ENCODE peak calls at places on chromosomes 11 and 22, in four cellular contexts. One of them, this sample, is unnamed.

GRCh38 chr11:117199061-117199915 is at the start of gene TAGLN:
- DNase-seq in A549: peak; percentile 59
- DNase-seq in prostate gland: peak; percentile 49
- DNase-seq in right lobe of liver: peak; percentile 64
- DNase-seq in this sample: peak; percentile 94

GRCh38 chr11:114846040-114846791 is 167.9 kb downstream of the NXPE2 start:
- DNase-seq in A549: peak; percentile 10
- DNase-seq in prostate gland: no peak
- DNase-seq in right lobe of liver: no peak
- DNase-seq in this sample: no peak

GRCh38 chr11:59716051-59716450 is 2.4 kb upstream of the OR10V1 start:
- DNase-seq in A549: no peak
- DNase-seq in prostate gland: no peak
- DNase-seq in right lobe of liver: no peak
- DNase-seq in this sample: no peak

GRCh38 chr22:26134654-26135330 is 34.5 kb upstream of the SEZ6L start:
- DNase-seq in A549: peak; percentile 6
- DNase-seq in prostate gland: no peak
- DNase-seq in right lobe of liver: no peak
- DNase-seq in this sample: no peak

GRCh38 chr22:24429411-24430365 is 2.3 kb downstream of the ADORA2A start:
- DNase-seq in A549: no peak
- DNase-seq in prostate gland: peak; percentile 63
- DNase-seq in right lobe of liver: peak; percentile 70
- DNase-seq in this sample: no peak

GRCh38 chr11:34332524-34332923 is 25.3 kb downstream of the ABTB2 start:
- DNase-seq in A549: no peak
- DNase-seq in prostate gland: no peak
- DNase-seq in right lobe of liver: no peak
- DNase-seq in this sample: no peak

GRCh38 chr11:41392591-41392990 is 66.9 kb downstream of the LRRC4C start:
- DNase-seq in A549: no peak
- DNase-seq in prostate gland: no peak
- DNase-seq in right lobe of liver: no peak
- DNase-seq in this sample: no peak

GRCh38 chr11:13260196-13260962 is 17.2 kb upstream of the BMAL1 start:
- DNase-seq in A549: no peak
- DNase-seq in prostate gland: no peak
- DNase-seq in right lobe of liver: no peak
- DNase-seq in this sample: no peak

GRCh38 chr11:72067676-72068075 is 12.7 kb downstream of the NUMA1 start:
- DNase-seq in A549: no peak
- DNase-seq in prostate gland: no peak
- DNase-seq in right lobe of liver: no peak
- DNase-seq in this sample: no peak

GRCh38 chr11:67269401-67270255 is 3.4 kb downstream of the GRK2 start:
- DNase-seq in A549: no peak
- DNase-seq in prostate gland: no peak
- DNase-seq in right lobe of liver: peak; percentile 55
- DNase-seq in this sample: peak; percentile 28

DNA sequence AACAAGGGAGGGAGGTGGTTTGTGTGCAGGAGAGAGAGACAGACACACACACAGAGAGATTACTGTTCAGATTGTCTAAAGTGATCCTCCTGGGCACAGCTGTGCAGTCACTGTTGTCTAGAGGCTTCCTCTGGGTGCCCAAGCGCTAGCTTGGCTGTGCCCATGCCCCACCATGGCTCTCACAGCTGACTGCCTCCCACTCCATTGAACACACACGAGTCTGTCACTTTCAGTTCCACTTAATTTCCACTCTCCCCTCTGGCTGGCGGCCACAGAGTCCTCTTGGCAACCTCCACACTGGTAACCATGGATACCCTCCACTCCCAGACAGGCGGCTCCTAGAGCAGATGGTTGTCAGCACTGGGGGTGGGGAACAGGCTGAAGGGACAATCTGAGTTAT is 29.1 kb downstream of the MAP6 start:
- DNase-seq in A549: no peak
- DNase-seq in prostate gland: peak; percentile 13
- DNase-seq in right lobe of liver: peak; percentile 67
- DNase-seq in this sample: peak; percentile 64
- H3K4me3 ChIP-seq in A549: no peak overlapping the region
- H3K4me3 ChIP-seq in prostate gland: no peak overlapping the region
- H3K4me3 ChIP-seq in right lobe of liver: no peak overlapping the region
- H3K4me3 ChIP-seq in this sample: no peak overlapping the region

GRCh38 chr22:46753761-46754109 is 8.7 kb upstream of the TBC1D22A start:
- DNase-seq in A549: no peak
- DNase-seq in prostate gland: no peak
- DNase-seq in right lobe of liver: no peak
- DNase-seq in this sample: no peak

GRCh38 chr22:46753360-46753759 is 9.1 kb upstream of the TBC1D22A start:
- DNase-seq in A549: no peak
- DNase-seq in prostate gland: no peak
- DNase-seq in right lobe of liver: peak; percentile 85
- DNase-seq in this sample: no peak

GRCh38 chr22:46752911-46753310 is 9.5 kb upstream of the TBC1D22A start:
- DNase-seq in A549: no peak
- DNase-seq in prostate gland: no peak
- DNase-seq in right lobe of liver: no peak
- DNase-seq in this sample: no peak

GRCh38 chr22:46754826-46755225 is 7.6 kb upstream of the TBC1D22A start:
- DNase-seq in A549: no peak
- DNase-seq in prostate gland: no peak
- DNase-seq in right lobe of liver: no peak
- DNase-seq in this sample: no peak

GRCh38 chr22:46754110-46754799 is 8.2 kb upstream of the TBC1D22A start:
- DNase-seq in A549: peak; percentile 92
- DNase-seq in prostate gland: peak; percentile 42
- DNase-seq in right lobe of liver: peak; percentile 91
- DNase-seq in this sample: peak; percentile 82
- TF ChIP-seq POLR2A in A549: peak; percentile 51
- TF ChIP-seq POLR2A in prostate gland: peak; percentile 58
- TF ChIP-seq POLR2A in right lobe of liver: peak; percentile 83
- TF ChIP-seq POLR2A in this sample: peak; percentile 37

GRCh38 chr11:102240502-102240901 is 76.8 kb upstream of the BIRC3 start:
- DNase-seq in A549: no peak
- DNase-seq in prostate gland: no peak
- DNase-seq in right lobe of liver: no peak
- DNase-seq in this sample: no peak
- H3K4me1 ChIP-seq in A549: peaks cover 18% of the 10 kb centered on the region
- H3K4me1 ChIP-seq in prostate gland: no peaks in the 10 kb centered on the region
- H3K4me1 ChIP-seq in right lobe of liver: no peaks in the 10 kb centered on the region
- H3K4me1 ChIP-seq in this sample: no peaks in the 10 kb centered on the region

DNA sequence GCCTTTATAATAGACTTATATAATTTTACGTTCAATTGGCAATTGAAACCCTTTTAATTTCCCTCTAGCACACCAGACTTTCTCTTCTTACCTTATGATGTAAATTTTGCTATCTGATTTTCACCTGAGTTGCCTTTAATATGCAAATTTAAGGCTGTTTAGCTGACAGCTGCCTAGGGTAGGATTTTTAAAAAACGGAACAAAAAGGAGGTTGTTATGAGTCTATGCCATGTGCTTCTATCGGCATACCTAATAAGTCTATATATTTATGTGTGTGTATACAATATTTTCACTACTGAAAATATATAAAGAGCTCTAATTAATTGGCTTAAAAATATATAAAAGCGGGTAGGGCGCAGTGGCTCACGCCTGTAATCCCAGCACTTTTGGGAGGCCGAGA is 11.8 kb upstream of the SELENOH start:
- DNase-seq in A549: no peak
- DNase-seq in prostate gland: no peak
- DNase-seq in right lobe of liver: no peak
- DNase-seq in this sample: no peak
- H3K4me3 ChIP-seq in A549: no peak overlapping the region
- H3K4me3 ChIP-seq in prostate gland: no peak overlapping the region
- H3K4me3 ChIP-seq in right lobe of liver: no peak overlapping the region
- H3K4me3 ChIP-seq in this sample: no peak overlapping the region

GRCh38 chr11:85663781-85664560 is 958 bp downstream of the CREBZF start:
- DNase-seq in A549: peak; percentile 76
- DNase-seq in prostate gland: peak; percentile 84
- DNase-seq in right lobe of liver: peak; percentile 87
- DNase-seq in this sample: peak; percentile 64

GRCh38 chr11:85665756-85666155 is 827 bp upstream of the CREBZF start:
- DNase-seq in A549: no peak
- DNase-seq in prostate gland: no peak
- DNase-seq in right lobe of liver: no peak
- DNase-seq in this sample: no peak

GRCh38 chr11:85666687-85667086 is 1.8 kb upstream of the CREBZF start:
- DNase-seq in A549: no peak
- DNase-seq in prostate gland: no peak
- DNase-seq in right lobe of liver: no peak
- DNase-seq in this sample: no peak

GRCh38 chr11:85663080-85663729 is 1.7 kb downstream of the CREBZF start:
- DNase-seq in A549: no peak
- DNase-seq in prostate gland: no peak
- DNase-seq in right lobe of liver: no peak
- DNase-seq in this sample: no peak

DNA sequence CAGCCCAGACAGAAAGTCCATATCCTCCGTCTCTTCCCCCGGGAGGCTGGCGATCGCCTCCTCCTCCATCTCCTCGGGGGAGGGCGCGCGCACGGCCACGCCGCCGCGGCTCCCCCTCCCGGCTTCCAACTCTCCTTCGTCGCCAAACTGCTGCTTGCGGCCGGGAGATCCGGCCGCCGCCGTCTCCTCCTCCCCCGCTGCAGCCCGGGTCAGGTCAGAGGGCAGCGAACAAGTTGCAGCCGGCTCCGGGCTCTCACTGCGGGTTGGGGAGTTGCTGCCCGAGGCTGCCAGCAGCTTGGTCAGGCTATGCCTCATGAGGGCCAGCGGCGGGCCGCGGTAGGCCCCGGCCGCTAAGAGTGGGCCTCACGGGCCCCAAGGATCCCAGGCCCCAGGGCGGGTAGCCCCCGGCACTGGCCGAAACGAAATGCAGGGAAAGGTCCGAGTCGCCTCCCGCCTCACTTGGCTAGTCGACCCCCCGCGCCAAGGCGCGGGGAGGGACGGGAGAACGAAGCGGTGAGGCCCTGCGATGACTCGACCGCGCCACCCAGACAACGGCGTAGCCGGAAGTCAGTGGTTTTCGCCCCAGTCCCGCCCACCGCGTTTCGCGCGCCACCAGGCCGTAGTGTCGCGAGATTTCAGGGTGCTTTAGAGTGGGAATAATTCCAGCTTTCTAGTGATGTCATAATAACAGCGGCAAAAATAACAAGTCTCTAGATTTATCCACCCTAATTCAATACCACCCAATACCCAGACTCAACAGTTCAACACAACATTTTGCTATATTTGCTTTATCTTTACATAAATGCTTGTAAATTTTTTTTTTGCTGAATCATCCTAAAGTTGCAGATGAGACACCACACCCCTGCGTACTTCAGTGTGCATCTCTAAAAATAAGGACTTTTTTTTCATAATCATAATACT is at the start of gene CREBZF:
- DNase-seq in A549: peak; percentile 97
- DNase-seq in prostate gland: peak; percentile 92
- DNase-seq in right lobe of liver: peak; percentile 95
- DNase-seq in this sample: peak; percentile 94
- TF ChIP-seq POLR2A in A549: peak; percentile 84
- TF ChIP-seq POLR2A in prostate gland: peak; percentile 98
- TF ChIP-seq POLR2A in right lobe of liver: peak; percentile 97
- TF ChIP-seq POLR2A in this sample: peak; percentile 92

DNA sequence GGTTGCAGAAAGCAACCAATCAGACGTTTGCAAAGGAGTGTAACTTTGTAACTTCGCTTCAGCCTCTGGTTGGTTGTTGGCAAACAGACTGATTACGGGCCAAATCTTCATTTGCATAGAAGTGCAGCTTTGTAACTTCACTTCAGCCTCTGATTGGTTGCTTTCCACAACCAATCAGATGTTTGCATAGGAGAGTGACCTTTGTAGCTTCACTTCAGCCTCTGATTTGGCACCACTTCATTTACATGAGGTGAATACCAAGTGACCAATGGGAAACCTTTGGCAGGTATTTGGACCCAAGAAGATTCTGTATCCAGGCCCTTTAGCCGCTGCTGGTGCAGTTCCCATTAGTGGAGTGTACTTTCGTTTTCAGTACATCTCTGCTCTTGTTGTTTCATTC is 16.0 kb downstream of the USP47 start:
- DNase-seq in A549: peak; percentile 32
- DNase-seq in prostate gland: no peak
- DNase-seq in right lobe of liver: no peak
- DNase-seq in this sample: no peak
- H3K4me1 ChIP-seq in A549: peaks cover 38% of the 10 kb centered on the region
- H3K4me1 ChIP-seq in prostate gland: no peaks in the 10 kb centered on the region
- H3K4me1 ChIP-seq in right lobe of liver: no peaks in the 10 kb centered on the region
- H3K4me1 ChIP-seq in this sample: no peaks in the 10 kb centered on the region

DNA sequence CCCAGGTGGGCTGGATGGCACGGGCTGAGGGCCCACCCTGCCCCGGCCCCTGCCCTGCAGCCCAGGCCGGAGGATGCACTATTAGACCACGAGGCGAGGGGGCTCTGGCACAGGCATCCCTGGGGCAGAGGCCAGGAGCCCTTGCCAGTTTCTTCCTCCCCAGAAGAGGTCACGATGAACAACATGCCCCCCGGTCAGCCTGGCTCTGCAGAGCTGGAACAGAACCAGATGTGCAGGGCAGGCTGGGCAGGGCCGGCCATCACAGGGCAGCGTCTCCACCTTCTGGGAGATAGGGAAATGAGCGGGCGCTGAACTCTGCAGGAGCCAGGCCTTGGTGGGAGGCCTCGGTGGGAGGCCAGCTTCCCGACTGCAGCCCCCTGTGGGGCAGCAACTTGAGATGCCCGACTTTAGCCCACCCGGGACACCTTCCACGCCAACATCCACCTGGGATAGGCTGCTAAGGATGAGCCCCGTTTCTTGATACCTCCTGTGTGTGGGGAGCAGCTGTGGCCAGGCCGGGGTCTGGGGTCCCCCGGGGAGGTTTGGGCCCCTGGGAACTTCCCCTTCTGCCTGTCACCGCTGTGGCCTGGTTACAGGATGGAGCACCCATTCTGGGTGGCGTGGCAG is 21.8 kb upstream of the GNB1L start:
- DNase-seq in A549: peak; percentile 27
- DNase-seq in prostate gland: no peak
- DNase-seq in right lobe of liver: peak; percentile 52
- DNase-seq in this sample: peak; percentile 35
- H3K4me3 ChIP-seq in A549: no peak overlapping the region
- H3K4me3 ChIP-seq in prostate gland: no peak overlapping the region
- H3K4me3 ChIP-seq in right lobe of liver: no peak overlapping the region
- H3K4me3 ChIP-seq in this sample: no peak overlapping the region

This sample was measured in uterus.